ENCODE peak calls at places on chromosome 16, in eight cellular contexts. H, K, G, X, C, W, A and I are unnamed samples.
A peak's percentile ranks its signal among the peaks of the same experiment; 100 is the strongest.

GRCh38 chr16:72242757-72243156 is 70.8 kb upstream of the PMFBP1 start:
- DNase-seq in H (no peak), K (no peak), G (no peak), X (no peak), C (no peak), W (no peak), A (no peak), I (no peak)

GRCh38 chr16:24508614-24509013 is 30.8 kb upstream of the RBBP6 start:
- DNase-seq in H (no peak), K (no peak), G (no peak), X (peak; percentile 8), C (no peak), W (no peak), A (peak; percentile 16), I (no peak)

GRCh38 chr16:67928561-67929364 is 2.9 kb downstream of the CTRL start:
- DNase-seq in H (peak; percentile 79), K (peak; percentile 66), G (peak; percentile 69), X (no peak), C (peak; percentile 24), W (peak; percentile 89), A (no peak), I (peak; percentile 26)

GRCh38 chr16:71564377-71564967 is 12.4 kb downstream of the TAT start:
- DNase-seq in H (no peak), K (no peak), G (peak; percentile 2), X (no peak), C (no peak), W (peak; percentile 33), A (no peak), I (no peak)

GRCh38 chr16:88613911-88614817 is 24.2 kb upstream of the IL17C start:
- DNase-seq in H (no peak), K (no peak), G (no peak), X (no peak), C (no peak), W (no peak), A (no peak), I (no peak)

GRCh38 chr16:322476-323143 is 29.9 kb downstream of the AXIN1 start:
- DNase-seq in H (no peak), K (no peak), G (no peak), X (no peak), C (no peak), W (no peak), A (no peak), I (no peak)

GRCh38 chr16:35414139-35414538 is 1954.7 kb downstream of the TP53TG3F start:
- DNase-seq in H (no peak), K (no peak), G (no peak), X (no peak), C (no peak), W (no peak), A (no peak), I (no peak)

GRCh38 chr16:64545769-64546168 is 576.1 kb downstream of the CDH11 start:
- DNase-seq in H (no peak), K (no peak), G (no peak), X (no peak), C (no peak), W (no peak), A (no peak), I (no peak)

GRCh38 chr16:87194172-87194571 is 123.0 kb downstream of the C16orf95 start:
- DNase-seq in H (no peak), K (no peak), G (no peak), X (no peak), C (no peak), W (no peak), A (no peak), I (no peak)

GRCh38 chr16:56202036-56202435 is 10.7 kb downstream of the GNAO1 start:
- DNase-seq in H (no peak), K (no peak), G (no peak), X (no peak), C (no peak), W (no peak), A (no peak), I (no peak)

GRCh38 chr16:53084736-53085538 is 30.1 kb downstream of the CHD9 start:
- DNase-seq in H (no peak), K (no peak), G (no peak), X (no peak), C (no peak), W (no peak), A (no peak), I (no peak)

GRCh38 chr16:46607529-46607928 is 13.7 kb downstream of the SHCBP1 start:
- DNase-seq in H (peak; percentile 35), K (peak; percentile 57), G (no peak), X (peak; percentile 54), C (peak; percentile 46), W (peak; percentile 26), A (peak; percentile 29), I (peak; percentile 71)

GRCh38 chr16:14097182-14097951 is 26.2 kb downstream of the MRTFB start:
- DNase-seq in H (no peak), K (no peak), G (no peak), X (no peak), C (peak; percentile 76), W (no peak), A (no peak), I (no peak)

GRCh38 chr16:14168146-14168545 is 97.0 kb downstream of the MRTFB start:
- DNase-seq in H (peak; percentile 12), K (no peak), G (no peak), X (no peak), C (no peak), W (no peak), A (no peak), I (peak; percentile 6)

DNA sequence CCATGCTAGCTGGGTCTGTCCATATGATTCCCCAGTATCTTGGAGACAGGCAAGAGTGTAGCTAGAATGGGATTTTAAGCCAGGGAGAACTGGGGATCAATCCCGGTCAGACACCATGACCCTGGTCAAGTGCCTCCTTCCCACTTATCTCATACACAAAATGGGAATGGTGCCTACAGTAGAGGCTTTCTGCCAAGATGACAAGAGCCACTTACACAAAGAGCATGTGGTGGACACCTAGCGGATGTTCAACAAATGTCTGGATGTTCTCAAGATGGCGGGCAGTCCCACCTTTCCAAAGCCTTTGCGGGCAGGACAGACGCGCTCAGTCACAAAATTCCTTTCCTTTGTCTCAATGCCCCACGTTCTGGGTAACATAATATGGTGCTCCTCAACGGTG is 57.3 kb downstream of the MAF start:
- DNase-seq in H (peak; percentile 21), K (no peak), G (no peak), X (no peak), C (no peak), W (no peak), A (no peak), I (no peak)
- TF ChIP-seq CTCF in H (peak; percentile 17), K (no peak), G (no peak), X (no peak), C (no peak), W (no peak), A (no peak), I (no peak)

GRCh38 chr16:27492588-27492979 is 57.1 kb downstream of the GTF3C1 start:
- DNase-seq in H (no peak), K (no peak), G (no peak), X (no peak), C (no peak), W (peak; percentile 6), A (no peak), I (no peak)
- TF ChIP-seq CTCF in H (no peak), K (no peak), G (no peak), X (no peak), C (no peak), W (no peak), A (no peak), I (no peak)

GRCh38 chr16:73274140-73274539 is 226.2 kb upstream of the ZFHX3 start:
- DNase-seq in H (no peak), K (no peak), G (no peak), X (no peak), C (no peak), W (no peak), A (no peak), I (no peak)

GRCh38 chr16:73265124-73265838 is 217.4 kb upstream of the ZFHX3 start:
- DNase-seq in H (peak; percentile 3), K (no peak), G (no peak), X (no peak), C (no peak), W (peak; percentile 30), A (no peak), I (no peak)

GRCh38 chr16:73262931-73263330 is 215.0 kb upstream of the ZFHX3 start:
- DNase-seq in H (no peak), K (no peak), G (no peak), X (no peak), C (no peak), W (no peak), A (no peak), I (no peak)

DNA sequence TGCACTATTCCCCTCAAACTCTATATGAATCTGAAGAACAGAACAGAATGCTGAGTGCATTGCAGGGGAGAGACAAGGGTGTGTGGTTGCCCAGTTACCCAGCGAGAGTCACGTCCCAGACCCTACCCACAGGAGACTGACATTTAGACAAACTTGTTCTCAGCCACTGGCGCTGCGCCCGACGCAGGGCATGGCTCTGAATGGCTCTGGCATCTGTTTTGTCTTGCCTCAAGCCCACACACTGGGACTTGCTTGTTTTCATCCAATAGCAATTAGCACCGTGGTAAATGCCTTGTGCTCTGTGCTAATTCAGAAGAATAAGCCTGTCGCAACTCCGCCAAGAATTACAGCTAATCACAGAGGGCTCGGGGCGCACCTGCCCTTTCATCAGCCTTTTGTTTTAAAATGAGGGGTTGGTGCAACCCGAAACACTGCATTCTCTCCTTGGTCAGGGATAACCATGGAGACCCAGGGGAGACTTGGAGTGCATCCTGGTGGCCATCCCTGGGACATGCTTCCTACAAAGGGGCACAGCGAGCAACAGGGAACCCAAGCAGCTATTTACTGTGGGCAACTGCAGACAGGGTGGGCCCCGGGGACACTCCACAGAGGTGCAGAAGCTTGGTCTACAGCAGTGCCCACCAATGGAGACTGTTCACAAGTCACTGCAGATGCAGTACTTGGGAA is 220.5 kb upstream of the ZFHX3 start:
- DNase-seq in H (no peak), K (peak; percentile 11), G (no peak), X (no peak), C (no peak), W (peak; percentile 73), A (no peak), I (no peak)
- TF ChIP-seq CTCF in H (peak; percentile 1), K (no peak), G (peak; percentile 31), X (peak; percentile 38), C (peak; percentile 21), W (peak; percentile 39), A (peak; percentile 45), I (peak; percentile 35)

DNA sequence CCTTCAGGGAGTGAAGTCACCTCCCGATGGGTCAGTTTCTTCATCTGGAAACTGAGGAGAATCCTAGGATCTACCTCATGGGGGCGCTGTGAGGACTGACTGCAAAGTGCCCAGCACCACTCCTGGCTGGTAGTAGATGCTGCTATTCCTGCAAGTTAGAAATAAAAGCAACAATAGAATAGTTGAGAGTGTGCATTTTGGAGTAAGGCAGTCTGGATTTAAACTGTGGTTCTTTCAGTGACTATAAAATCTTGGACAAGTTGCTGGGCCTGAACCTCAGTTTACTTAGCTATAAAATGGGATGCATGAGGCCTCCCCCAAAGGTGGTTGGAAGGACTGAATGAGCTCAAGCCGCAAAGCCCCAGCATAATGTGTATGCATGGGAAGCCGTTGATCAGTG is 70.6 kb downstream of the CYB5B start:
- DNase-seq in H (peak; percentile 72), K (peak; percentile 45), G (peak; percentile 16), X (no peak), C (peak; percentile 44), W (peak; percentile 86), A (no peak), I (no peak)
- TF ChIP-seq CTCF in H (peak; percentile 80), K (peak; percentile 28), G (peak; percentile 31), X (peak; percentile 9), C (peak; percentile 71), W (peak; percentile 84), A (no peak), I (no peak)